ENCODE peak calls at places on chromosomes 12 and 14, in four cellular contexts. L is epithelial cell of esophagus, Z is testis, C is esophagus squamous epithelium. G is an unnamed sample.

GRCh38 chr14:20757963-20758362 is 10.2 kb upstream of the EDDM3B start:
- DNase-seq in L (no peak), Z (peak; percentile 32), C (no peak), G (no peak)

GRCh38 chr12:14913381-14913781 is 25.0 kb downstream of the ERP27 start:
- DNase-seq in L (peak; percentile 82), Z (peak; percentile 26), C (no peak), G (no peak)

GRCh38 chr14:97336179-97336578 is 539.0 kb downstream of the VRK1 start:
- DNase-seq in L (no peak), Z (no peak), C (no peak), G (no peak)

GRCh38 chr12:22514875-22515274 is 29.5 kb downstream of the C2CD5 start:
- DNase-seq in L (no peak), Z (no peak), C (no peak), G (no peak)

GRCh38 chr12:40752011-40752410 is 59.8 kb downstream of the CNTN1 start:
- DNase-seq in L (no peak), Z (no peak), C (no peak), G (no peak)

GRCh38 chr12:102172436-102172835 is 25.2 kb downstream of the PMCH start:
- DNase-seq in L (no peak), Z (no peak), C (no peak), G (no peak)

GRCh38 chr12:50597200-50598195 is 92.7 kb downstream of the DIP2B start:
- DNase-seq in L (peak; percentile 94), Z (peak; percentile 46), C (no peak), G (no peak)

GRCh38 chr14:101033006-101033405 is 129.5 kb upstream of the RTL1 start:
- DNase-seq in L (no peak), Z (no peak), C (no peak), G (no peak)

GRCh38 chr12:3034067-3034750 is 43.0 kb upstream of the TSPAN9 start:
- DNase-seq in L (peak; percentile 75), Z (peak; percentile 81), C (no peak), G (no peak)

GRCh38 chr12:90945070-90945649 is 9.8 kb downstream of the CCER1 start:
- DNase-seq in L (peak; percentile 50), Z (no peak), C (no peak), G (no peak)

GRCh38 chr12:130134563-130134915 is 27.7 kb upstream of the FZD10 start:
- DNase-seq in L (no peak), Z (no peak), C (no peak), G (no peak)

GRCh38 chr12:34402899-34403705 is 380.8 kb downstream of the ALG10 start:
- DNase-seq in L (no peak), Z (peak; percentile 8), C (no peak), G (no peak)

GRCh38 chr12:124720019-124720686 is 143.5 kb downstream of the SCARB1 start:
- DNase-seq in L (peak; percentile 83), Z (no peak), C (no peak), G (peak; percentile 86)

GRCh38 chr14:20002319-20002718 is 356 bp downstream of the OR4Q2 start:
- DNase-seq in L (no peak), Z (no peak), C (no peak), G (no peak)

GRCh38 chr12:70721216-70721615 is 84.0 kb upstream of the PTPRB start:
- DNase-seq in L (no peak), Z (no peak), C (no peak), G (no peak)

GRCh38 chr14:56081139-56081538 is 37.1 kb upstream of the PELI2 start:
- DNase-seq in L (no peak), Z (no peak), C (no peak), G (no peak)

GRCh38 chr12:88579941-88580871 is at the start of gene KITLG:
- DNase-seq in L (peak; percentile 88), Z (peak; percentile 89), C (no peak), G (no peak)

GRCh38 chr14:45135181-45135580 is 549 bp upstream of the FANCM start:
- DNase-seq in L (peak; percentile 30), Z (no peak), C (no peak), G (no peak)

GRCh38 chr12:113766133-113766879 is 199.8 kb downstream of the RBM19 start:
- DNase-seq in L (no peak), Z (no peak), C (no peak), G (no peak)

GRCh38 chr14:88546621-88547385 is 8.0 kb downstream of the PTPN21 start:
- DNase-seq in L (no peak), Z (no peak), C (no peak), G (no peak)

GRCh38 chr12:18899162-18899561 is 161.2 kb downstream of the CAPZA3 start:
- DNase-seq in L (no peak), Z (no peak), C (no peak), G (no peak)

GRCh38 chr14:105398726-105399440 is 545 bp downstream of the TEX22 start:
- DNase-seq in L (no peak), Z (no peak), C (no peak), G (no peak)

GRCh38 chr14:77303417-77304156 is 17.1 kb downstream of the POMT2 start:
- DNase-seq in L (peak; percentile 98), Z (no peak), C (no peak), G (peak; percentile 94)

GRCh38 chr12:68454855-68455254 is 122.7 kb upstream of the MDM1 start:
- DNase-seq in L (no peak), Z (no peak), C (no peak), G (no peak)

GRCh38 chr12:50927356-50927755 is 25.0 kb upstream of the HIGD1C start:
- DNase-seq in L (no peak), Z (no peak), C (no peak), G (no peak)

GRCh38 chr12:60174476-60174875 is 578.6 kb downstream of the SLC16A7 start:
- DNase-seq in L (no peak), Z (no peak), C (no peak), G (no peak)

GRCh38 chr14:32560213-32560857 is 231.2 kb downstream of the AKAP6 start:
- DNase-seq in L (peak; percentile 91), Z (peak; percentile 72), C (no peak), G (peak; percentile 33)

GRCh38 chr12:13211191-13211858 is 14.8 kb downstream of the EMP1 start:
- DNase-seq in L (peak; percentile 42), Z (no peak), C (no peak), G (no peak)

GRCh38 chr14:63435838-63436237 is 107.3 kb downstream of the PPP2R5E start:
- DNase-seq in L (no peak), Z (peak; percentile 76), C (no peak), G (no peak)

GRCh38 chr14:24429395-24430142 is at the start of the genes CBLN3 and KHNYN:
- DNase-seq in L (peak; percentile 89), Z (peak; percentile 94), C (peak; percentile 46), G (no peak)

GRCh38 chr14:24426912-24427536 is 2.4 kb downstream of the CBLN3 start:
- DNase-seq in L (peak; percentile 57), Z (no peak), C (no peak), G (no peak)

GRCh38 chr14:24427537-24428508 is 1.6 kb downstream of the CBLN3 start:
- DNase-seq in L (no peak), Z (no peak), C (no peak), G (no peak)

GRCh38 chr14:24430143-24430681 is 458 bp downstream of the KHNYN start:
- DNase-seq in L (peak; percentile 58), Z (peak; percentile 87), C (no peak), G (no peak)

GRCh38 chr14:24428628-24429394 is 657 bp downstream of the CBLN3 start:
- DNase-seq in L (no peak), Z (no peak), C (no peak), G (no peak)
- H3K4me3 ChIP-seq in L (no peak overlapping the region), Z (no peak overlapping the region), C (peak overlapping the region; percentile 80), G (peak overlapping the region; percentile 83)

DNA sequence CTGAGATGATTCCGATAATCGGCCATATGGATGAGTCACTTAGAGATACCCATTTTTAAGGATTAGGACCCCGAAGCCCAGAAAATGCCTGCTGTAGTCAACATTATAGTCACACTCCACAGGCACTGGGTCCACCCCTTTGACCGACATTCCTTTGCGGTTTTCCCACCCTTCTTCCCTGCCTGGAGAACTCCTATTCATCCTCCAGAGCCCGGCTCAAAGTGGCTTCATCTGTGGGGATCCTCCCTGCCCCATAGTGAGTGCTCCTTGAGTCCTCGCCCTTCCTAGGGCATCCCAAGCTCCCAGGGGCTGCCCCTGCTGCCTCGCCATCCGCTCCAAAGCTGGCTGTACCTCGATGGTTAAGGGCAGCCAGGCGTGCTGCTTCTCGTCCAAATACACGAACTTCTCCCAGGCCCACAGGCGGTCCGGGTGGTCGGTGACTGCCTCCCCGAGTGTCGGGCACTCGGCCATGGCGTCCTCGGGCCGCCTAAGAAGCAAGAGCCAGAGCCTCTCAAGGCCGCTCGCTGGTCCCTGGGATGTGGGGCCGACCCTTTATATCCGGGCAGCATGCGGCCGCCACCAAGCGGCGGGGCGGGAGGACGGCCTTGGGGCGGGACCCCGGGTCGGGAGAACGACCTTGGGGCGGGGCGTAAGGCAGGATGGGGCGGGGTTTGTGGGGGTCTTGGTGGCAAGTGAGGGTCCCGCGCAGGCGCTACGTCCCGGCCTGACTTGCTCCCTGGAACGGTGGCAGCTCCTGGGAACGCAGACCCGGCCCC is at the start of gene TCL1A:
- DNase-seq in L (no peak), Z (peak; percentile 58), C (no peak), G (no peak)
- TF ChIP-seq CTCF in L (no peak), Z (no peak), C (no peak), G (no peak)

GRCh38 chr12:79008591-79008990 is 144.0 kb downstream of the SYT1 start:
- DNase-seq in L (no peak), Z (no peak), C (no peak), G (no peak)

GRCh38 chr12:79016181-79016580 is 151.6 kb downstream of the SYT1 start:
- DNase-seq in L (no peak), Z (no peak), C (no peak), G (no peak)

GRCh38 chr12:79012616-79013015 is 148.0 kb downstream of the SYT1 start:
- DNase-seq in L (no peak), Z (no peak), C (no peak), G (no peak)
- H3K4me3 ChIP-seq in L (no peak overlapping the region), Z (no peak overlapping the region), C (no peak overlapping the region), G (no peak overlapping the region)

DNA sequence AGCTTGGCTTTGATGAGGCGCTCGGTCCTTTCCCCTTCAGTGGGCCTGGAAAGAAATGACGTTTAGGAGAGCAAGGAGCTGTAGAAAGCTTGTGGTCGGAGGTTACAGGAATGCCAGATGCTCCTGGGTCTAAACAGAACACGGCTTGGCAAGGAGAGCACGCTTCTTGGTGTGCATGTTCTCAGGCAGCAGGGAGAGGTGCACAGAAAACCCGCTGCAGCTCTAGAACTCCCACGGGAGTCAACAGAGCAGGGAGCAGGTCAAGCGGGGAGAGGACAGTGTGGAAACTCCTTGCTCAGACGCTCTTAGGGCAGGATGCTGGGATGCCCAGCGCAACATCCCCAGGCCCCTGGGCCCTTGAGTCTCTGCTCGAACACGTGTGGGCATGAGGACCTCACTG is 51.0 kb downstream of the SSH1 start:
- DNase-seq in L (no peak), Z (no peak), C (no peak), G (no peak)
- TF ChIP-seq CTCF in L (no peak), Z (no peak), C (no peak), G (no peak)

GRCh38 chr14:35140718-35141581 is 18.6 kb downstream of the PRORP start:
- DNase-seq in L (peak; percentile 36), Z (no peak), C (no peak), G (no peak)

GRCh38 chr14:35144029-35144428 is 21.7 kb downstream of the PRORP start:
- DNase-seq in L (no peak), Z (no peak), C (no peak), G (no peak)

GRCh38 chr14:35134329-35135123 is 12.2 kb downstream of the PRORP start:
- DNase-seq in L (no peak), Z (no peak), C (no peak), G (no peak)

GRCh38 chr14:35133542-35134328 is 11.4 kb downstream of the PRORP start:
- DNase-seq in L (no peak), Z (no peak), C (no peak), G (no peak)

GRCh38 chr14:35138585-35138984 is 16.2 kb downstream of the PRORP start:
- DNase-seq in L (no peak), Z (no peak), C (no peak), G (no peak)
- H3K4me3 ChIP-seq in L (no peak overlapping the region), Z (no peak overlapping the region), C (no peak overlapping the region), G (no peak overlapping the region)